ENCODE peak calls at places on chromosomes 2 and 18, in four cellular contexts. T is GM23248, P is uterus, I is adrenal gland. Y is an unnamed sample.

GRCh38 chr2:205721057-205721767 is 38.9 kb downstream of the NRP2 start:
- DNase-seq in P (no peak), T (peak; percentile 27), I (no peak), Y (peak; percentile 17)

GRCh38 chr2:236947896-236948295 is 137.8 kb upstream of the COPS8 start:
- DNase-seq in I (no peak), T (no peak), P (no peak), Y (no peak)

GRCh38 chr2:218569661-218570500 is 1.2 kb downstream of the CNOT9 start:
- DNase-seq in P (no peak), T (peak; percentile 75), I (peak; percentile 86), Y (no peak)

GRCh38 chr18:41128545-41128944 is 826.5 kb upstream of the PIK3C3 start:
- DNase-seq in T (peak; percentile 47), I (no peak), P (no peak), Y (no peak)

GRCh38 chr2:14123436-14124103 is 508.9 kb upstream of the LRATD1 start:
- DNase-seq in T (no peak), P (no peak), I (no peak), Y (no peak)

GRCh38 chr18:37864122-37864521 is 298.5 kb upstream of the CELF4 start:
- DNase-seq in I (no peak), T (no peak), P (no peak), Y (no peak)

GRCh38 chr18:74225193-74225840 is 66.4 kb downstream of the CYB5A start:
- DNase-seq in P (no peak), T (no peak), I (peak; percentile 68), Y (no peak)

GRCh38 chr2:216777637-216778273 is 82.1 kb downstream of the TNP1 start:
- DNase-seq in P (no peak), T (peak; percentile 83), I (no peak), Y (peak; percentile 73)

GRCh38 chr18:79657342-79657996 is 22.1 kb upstream of the CTDP1 start:
- DNase-seq in I (no peak), T (no peak), P (no peak), Y (no peak)

GRCh38 chr18:62480927-62481326 is 41.9 kb upstream of the ZCCHC2 start:
- DNase-seq in P (no peak), I (no peak), T (no peak), Y (no peak)

GRCh38 chr2:108933691-108934117 is 55.3 kb downstream of the EDAR start:
- DNase-seq in P (no peak), I (no peak), T (no peak), Y (no peak)

GRCh38 chr2:46369783-46370182 is 72.6 kb downstream of the EPAS1 start:
- DNase-seq in T (no peak), P (no peak), I (no peak), Y (no peak)

GRCh38 chr2:230798769-230799399 is 65.9 kb upstream of the ITM2C start:
- DNase-seq in P (no peak), T (peak; percentile 77), I (no peak), Y (peak; percentile 58)

GRCh38 chr18:62386616-62387015 is 61.5 kb downstream of the TNFRSF11A start:
- DNase-seq in T (no peak), P (no peak), I (no peak), Y (no peak)

GRCh38 chr18:33578371-33579146 is 540 bp downstream of the ASXL3 start:
- DNase-seq in P (peak; percentile 29), I (no peak), T (peak; percentile 27), Y (no peak)

GRCh38 chr2:233832869-233833812 is 21.2 kb downstream of the HJURP start:
- DNase-seq in I (no peak), T (peak; percentile 37), P (no peak), Y (no peak)

GRCh38 chr18:30971338-30971956 is 71.1 kb downstream of the DSC3 start:
- DNase-seq in P (no peak), T (peak; percentile 51), I (no peak), Y (peak; percentile 18)

GRCh38 chr18:48136051-48136543 is 205.6 kb upstream of the SMAD2 start:
- DNase-seq in P (no peak), T (no peak), I (no peak), Y (no peak)

GRCh38 chr18:67010916-67011315 is 407.0 kb upstream of the CDH19 start:
- DNase-seq in T (peak; percentile 11), I (no peak), P (no peak), Y (no peak)

GRCh38 chr2:1517786-1518500 is 104.7 kb downstream of the TPO start:
- DNase-seq in I (no peak), P (no peak), T (no peak), Y (peak; percentile 99)

GRCh38 chr2:164479460-164479859 is 141.8 kb downstream of the GRB14 start:
- DNase-seq in I (no peak), P (no peak), T (peak; percentile 48), Y (peak; percentile 6)

GRCh38 chr18:63317982-63318881 is 1.3 kb downstream of the BCL2 start:
- DNase-seq in P (peak; percentile 80), I (peak; percentile 61), T (peak; percentile 47), Y (no peak)

GRCh38 chr2:233823731-233824121 is 30.6 kb downstream of the HJURP start:
- DNase-seq in I (no peak), P (no peak), T (no peak), Y (no peak)

GRCh38 chr2:216635171-216635570 is 2.0 kb downstream of the IGFBP2 start:
- DNase-seq in T (no peak), I (no peak), P (no peak), Y (no peak)

GRCh38 chr2:240784629-240785423 is 35.2 kb downstream of the KIF1A start:
- DNase-seq in P (no peak), T (no peak), I (no peak), Y (no peak)

GRCh38 chr2:11743846-11744553 is 2.4 kb upstream of the LPIN1 start:
- DNase-seq in I (peak; percentile 98), T (peak; percentile 100), P (peak; percentile 97), Y (peak; percentile 74)

GRCh38 chr2:161119483-161119882 is 40.7 kb upstream of the TANK start:
- DNase-seq in P (no peak), I (no peak), T (no peak), Y (no peak)

GRCh38 chr2:180203972-180204371 is 196.9 kb upstream of the CWC22 start:
- DNase-seq in I (no peak), P (no peak), T (peak; percentile 91), Y (no peak)

GRCh38 chr2:44543773-44544725 is 182.3 kb downstream of the CAMKMT start:
- DNase-seq in I (no peak), T (peak; percentile 68), P (no peak), Y (no peak)

GRCh38 chr18:49014605-49015267 is 64.0 kb upstream of the SMAD7 start:
- DNase-seq in T (no peak), I (peak; percentile 48), P (no peak), Y (no peak)

GRCh38 chr2:231399853-231400667 is 4.5 kb downstream of the B3GNT7 start:
- DNase-seq in P (peak; percentile 48), I (peak; percentile 89), T (peak; percentile 57), Y (no peak)

GRCh38 chr2:28071221-28071620 is 180.7 kb downstream of the BABAM2 start:
- DNase-seq in I (no peak), T (no peak), P (no peak), Y (no peak)

GRCh38 chr2:54558188-54558975 is 102.3 kb downstream of the SPTBN1 start:
- DNase-seq in P (peak; percentile 56), I (peak; percentile 89), T (peak; percentile 65), Y (no peak)

GRCh38 chr2:1864301-1864980 is 120.1 kb upstream of the PXDN start:
- DNase-seq in P (no peak), I (no peak), T (no peak), Y (no peak)

GRCh38 chr18:50312296-50313030 is 25.0 kb upstream of the CXXC1 start:
- DNase-seq in P (no peak), I (no peak), T (no peak), Y (no peak)

GRCh38 chr2:218981390-218982311 is 3.3 kb downstream of the FEV start:
- DNase-seq in P (no peak), T (peak; percentile 62), I (peak; percentile 76), Y (no peak)

GRCh38 chr2:152651834-152652233 is 65.4 kb downstream of the PRPF40A start:
- DNase-seq in T (no peak), I (no peak), P (no peak), Y (no peak)

GRCh38 chr2:168889635-168890005 is 610 bp downstream of the SPC25 start:
- DNase-seq in T (no peak), P (no peak), I (no peak), Y (no peak)
- H3K4me3 ChIP-seq in T (peak overlapping the region; percentile 91), P (no peak overlapping the region), I (peak overlapping the region; percentile 44), Y (peak overlapping the region; percentile 92)

DNA sequence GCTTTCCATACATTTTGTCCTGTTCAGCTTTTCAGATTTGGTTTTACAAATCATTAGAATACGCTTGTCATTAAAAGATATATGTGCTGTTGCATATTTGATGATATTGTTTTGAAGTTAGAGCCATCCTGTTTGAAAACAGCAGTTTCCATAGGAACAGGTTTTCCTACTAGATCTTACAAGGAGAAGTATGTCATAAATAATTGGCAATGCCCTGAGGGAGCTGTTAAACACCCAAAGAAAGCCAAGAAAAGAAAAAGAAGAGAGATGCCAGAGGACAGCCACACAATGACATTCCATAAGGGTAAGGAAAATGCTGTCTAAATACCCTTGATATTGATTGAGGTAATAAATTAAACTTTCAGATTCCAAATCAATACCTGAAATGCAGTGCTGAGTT is 392.2 kb upstream of the CRIM1 start:
- DNase-seq in I (no peak), P (no peak), T (no peak), Y (no peak)
- H3K4me3 ChIP-seq in I (no peak overlapping the region), P (no peak overlapping the region), T (no peak overlapping the region), Y (no peak overlapping the region)

GRCh38 chr2:111048856-111049551 is 71.7 kb upstream of the BCL2L11 start:
- DNase-seq in T (no peak), I (no peak), P (no peak), Y (no peak)
- H3K4me3 ChIP-seq in T (no peak overlapping the region), I (no peak overlapping the region), P (no peak overlapping the region), Y (no peak overlapping the region)

DNA sequence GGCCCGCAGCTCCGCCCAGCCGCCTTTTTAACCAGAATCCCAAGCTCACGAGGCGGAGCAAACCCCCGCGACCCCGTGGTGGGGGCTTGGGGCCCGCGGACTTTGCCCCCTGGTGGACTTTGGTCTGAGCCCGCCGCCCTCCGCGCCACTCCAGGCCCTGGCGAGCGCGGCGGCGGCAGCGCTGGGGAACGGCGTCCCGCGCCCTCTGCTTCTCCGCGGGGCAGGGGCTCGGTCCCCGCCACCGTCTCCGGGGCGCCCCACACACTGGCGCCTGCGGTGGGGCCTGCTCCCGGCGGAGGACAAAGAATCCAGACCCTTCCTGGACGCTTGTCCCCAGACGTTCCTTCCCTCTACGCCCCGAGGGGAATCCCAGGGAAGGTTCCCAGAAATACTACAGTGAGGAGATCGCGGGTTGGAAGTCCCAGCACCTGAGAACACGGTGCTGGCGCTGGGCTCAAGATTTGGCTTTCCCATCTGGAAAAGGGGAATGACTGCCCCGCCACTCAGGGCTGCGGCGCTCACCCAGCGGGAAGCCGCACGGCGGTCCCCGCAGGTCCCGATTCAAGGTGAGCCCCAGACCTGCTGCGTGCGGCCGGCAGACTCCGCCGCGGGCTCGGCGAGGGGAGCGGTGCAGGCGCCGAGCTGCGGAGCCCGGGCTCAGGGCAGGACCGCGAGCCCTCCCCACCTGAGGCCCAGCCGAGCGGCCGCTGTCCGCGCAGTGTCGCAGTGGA is at the start of gene HAAO:
- DNase-seq in T (peak; percentile 18), I (peak; percentile 47), P (peak; percentile 57), Y (no peak)
- H3K4me3 ChIP-seq in T (peak within 1 kb of the TSS; percentile 65), I (peak within 1 kb of the TSS; percentile 72), P (peak within 1 kb of the TSS; percentile 79), Y (no peak within 1 kb of the TSS)

DNA sequence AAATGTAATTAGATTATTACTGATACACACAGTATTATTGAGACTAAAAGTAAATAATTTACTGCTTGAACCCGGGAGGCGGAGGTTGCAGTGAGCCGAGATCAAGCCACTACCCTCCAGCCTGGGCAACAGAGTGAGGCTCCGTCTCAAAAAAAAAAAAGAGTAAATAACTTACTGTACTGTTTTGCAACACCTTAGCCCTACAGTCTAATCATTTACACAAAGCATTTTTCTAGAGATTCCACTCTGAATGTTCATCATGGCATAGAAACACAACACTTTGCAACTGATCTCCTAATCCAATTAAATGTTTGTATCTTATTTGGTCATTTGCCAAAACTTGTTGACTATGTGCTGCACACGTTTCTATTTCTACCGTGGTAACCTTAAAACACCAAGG is 23.4 kb upstream of the RMP24 start:
- DNase-seq in T (no peak), I (no peak), P (no peak), Y (no peak)
- H3K4me3 ChIP-seq in T (no peak overlapping the region), I (no peak overlapping the region), P (no peak overlapping the region), Y (no peak overlapping the region)

Y was measured in Jurkat, Clone E6-1.